ENCODE peak calls at places on chromosomes 5 and 9, in four cellular contexts. U is mammary epithelial cell; Y is naive thymus-derived CD4-positive, alpha-beta T cell; H is transverse colon. Q is an unnamed sample.

GRCh38 chr5:135895474-135896006 is at the start of gene IL9:
- DNase-seq in H (no peak), U (no peak), Y (no peak), Q (no peak)

GRCh38 chr5:167906209-167906853 is 385.1 kb upstream of the WWC1 start:
- DNase-seq in H (no peak), U (no peak), Y (no peak), Q (no peak)

GRCh38 chr9:19173598-19174125 is 46.4 kb upstream of the PLIN2 start:
- DNase-seq in H (no peak), U (no peak), Y (no peak), Q (no peak)

GRCh38 chr9:17031546-17031945 is 103.3 kb upstream of the CNTLN start:
- DNase-seq in U (no peak), Y (no peak), H (no peak), Q (no peak)

GRCh38 chr9:22129134-22129533 is 120.0 kb upstream of the CDKN2B start:
- DNase-seq in H (no peak), Y (no peak), U (no peak), Q (no peak)

GRCh38 chr5:107469485-107469884 is 201.3 kb downstream of the EFNA5 start:
- DNase-seq in U (peak), Y (no peak), H (no peak), Q (peak)

GRCh38 chr9:2727966-2728613 is 10.8 kb downstream of the KCNV2 start:
- DNase-seq in Y (no peak), U (peak), H (no peak), Q (peak)

GRCh38 chr9:18717751-18718150 is 243.8 kb downstream of the ADAMTSL1 start:
- DNase-seq in H (no peak), Y (no peak), U (no peak), Q (no peak)

GRCh38 chr9:103242025-103242424 is 246.9 kb downstream of the CYLC2 start:
- DNase-seq in Y (no peak), H (no peak), U (peak), Q (peak)

GRCh38 chr5:77876862-77877502 is 100.8 kb upstream of the TBCA start:
- DNase-seq in Y (no peak), H (no peak), U (no peak), Q (no peak)
- H3K4me3 ChIP-seq in Y (no peak), H (no peak), U (no peak), Q (no peak)

GRCh38 chr9:136958473-136958872 is 6.4 kb downstream of the LCN12 start:
- DNase-seq in U (no peak), H (no peak), Y (no peak), Q (no peak)

GRCh38 chr9:136957901-136958300 is 5.8 kb downstream of the LCN12 start:
- DNase-seq in Y (no peak), H (no peak), U (no peak), Q (no peak)

GRCh38 chr9:136955943-136956335 is 3.9 kb downstream of the LCN12 start:
- DNase-seq in U (no peak), Y (no peak), H (no peak), Q (no peak)

GRCh38 chr9:136956604-136957003 is 4.5 kb downstream of the LCN12 start:
- DNase-seq in Y (no peak), H (no peak), U (no peak), Q (no peak)

DNA sequence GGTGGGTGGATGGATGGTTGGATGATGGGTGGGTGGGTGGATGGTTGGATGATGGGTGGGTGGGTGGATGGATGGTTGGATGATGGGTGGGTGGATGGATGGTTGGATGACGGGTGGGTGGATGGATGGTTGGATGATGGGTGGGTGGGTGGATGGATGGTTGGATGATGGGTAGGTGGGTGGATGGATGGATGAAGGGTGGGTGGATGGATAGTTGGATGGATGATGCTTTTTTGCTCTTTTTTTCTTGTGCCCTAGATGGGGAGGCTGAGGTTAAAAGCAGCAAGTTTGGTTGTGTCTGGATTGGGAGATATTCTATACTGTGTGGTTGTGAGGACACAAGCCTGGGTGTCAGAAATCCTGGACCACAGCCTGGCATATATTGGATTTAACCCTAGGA is 5.4 kb downstream of the LCN12 start:
- DNase-seq in U (no peak), Y (no peak), H (no peak), Q (no peak)
- H3K4me3 ChIP-seq in U (no peak), Y (no peak), H (no peak), Q (no peak)

GRCh38 chr9:35847786-35848185 is 18.8 kb downstream of the TMEM8B start:
- DNase-seq in U (no peak), H (no peak), Y (no peak), Q (no peak)

GRCh38 chr9:35842795-35843194 is 13.8 kb downstream of the TMEM8B start:
- DNase-seq in Y (no peak), U (no peak), H (no peak), Q (no peak)

GRCh38 chr9:35845824-35846771 is 17.1 kb downstream of the TMEM8B start:
- DNase-seq in Y (no peak), U (no peak), H (no peak), Q (no peak)

GRCh38 chr9:35842020-35842745 is 13.2 kb downstream of the TMEM8B start:
- DNase-seq in H (no peak), U (no peak), Y (no peak), Q (no peak)

GRCh38 chr9:35844628-35845301 is 15.7 kb downstream of the TMEM8B start:
- DNase-seq in Y (peak), U (peak), H (peak), Q (peak)
- H3K4me3 ChIP-seq in Y (no peak), U (no peak), H (no peak), Q (no peak)

DNA sequence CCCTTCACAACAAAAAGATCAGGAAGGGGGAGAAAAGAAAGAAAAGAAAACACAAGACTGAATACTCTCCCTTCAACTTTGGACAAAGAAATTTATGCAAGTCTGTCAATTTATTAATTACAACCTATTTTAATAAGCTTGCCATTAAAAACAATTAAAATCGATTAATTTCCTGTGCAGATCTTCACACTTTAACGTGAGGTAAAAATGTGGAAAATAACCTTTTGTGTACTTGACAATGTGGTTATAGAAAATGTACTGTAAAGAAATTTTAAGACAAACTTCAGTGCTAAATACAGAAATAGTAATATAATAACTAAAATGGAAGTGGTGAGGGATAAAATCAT is 2.7 kb upstream of the MLLT3 start:
- DNase-seq in H (no peak), U (no peak), Y (no peak), Q (no peak)
- H3K4me3 ChIP-seq in H (no peak), U (no peak), Y (no peak), Q (no peak)

DNA sequence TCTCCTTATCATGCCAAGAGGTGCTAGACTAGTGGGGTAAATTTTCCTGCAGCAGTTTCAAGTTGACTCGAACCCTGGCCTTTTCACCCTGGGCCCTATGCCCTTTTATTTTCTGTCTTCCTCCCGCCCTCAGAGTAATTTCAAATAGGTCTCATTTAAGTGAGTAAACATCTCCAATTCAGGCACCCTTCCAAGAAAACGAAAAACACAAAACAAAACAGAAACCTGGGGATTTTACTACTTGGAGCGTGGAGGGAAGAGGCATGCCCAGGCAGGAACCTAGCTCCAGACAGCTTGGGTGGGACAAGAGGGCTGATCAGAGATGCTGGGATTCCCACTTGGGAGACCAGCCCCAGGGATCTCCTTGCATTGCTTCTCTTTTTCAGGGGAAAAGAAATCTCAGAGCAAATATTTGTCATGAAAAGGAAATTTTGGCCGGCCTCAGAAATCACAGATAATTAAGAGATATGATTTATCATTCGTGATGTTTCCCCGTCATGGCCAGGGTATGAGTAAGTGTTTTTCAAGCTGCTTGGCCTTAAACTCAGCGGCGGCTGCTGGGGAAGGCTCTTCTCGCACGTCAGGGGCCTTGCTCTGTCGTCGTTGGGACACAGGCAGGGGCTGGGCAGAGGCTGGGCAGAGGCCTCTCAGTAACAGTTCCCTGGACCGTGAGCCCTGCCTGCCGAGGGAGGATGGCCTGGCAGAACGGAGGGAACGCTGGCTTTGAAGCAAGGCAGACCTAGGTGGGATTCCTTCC is 248.6 kb upstream of the KLF4 start:
- DNase-seq in H (no peak), Y (no peak), U (peak), Q (peak)
- H3K4me3 ChIP-seq in H (no peak), Y (no peak), U (no peak), Q (no peak)

GRCh38 chr9:105341784-105342183 is 97.3 kb downstream of the SLC44A1 start:
- DNase-seq in H (no peak), U (no peak), Y (no peak), Q (no peak)
- H3K4me3 ChIP-seq in H (no peak), U (no peak), Y (no peak), Q (no peak)

DNA sequence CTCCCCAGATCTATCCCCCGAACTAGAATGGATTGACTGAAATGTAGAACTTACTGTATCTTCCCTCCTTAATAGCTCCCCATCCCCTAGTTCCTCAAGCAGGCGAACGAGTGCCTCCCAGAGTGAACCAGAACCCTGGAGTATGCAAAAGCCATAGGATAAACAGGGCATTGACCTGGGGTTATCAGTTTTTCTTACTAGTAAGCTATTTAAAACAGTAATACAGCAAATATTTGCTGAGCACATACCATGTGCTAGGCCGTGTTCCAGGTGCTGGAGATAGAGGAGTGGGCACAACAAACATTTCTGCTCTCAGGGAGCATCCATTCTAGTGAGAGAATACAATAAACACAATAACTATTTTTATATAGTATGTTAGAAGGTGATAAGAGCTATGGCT is 1.8 kb downstream of the SKP2 start:
- DNase-seq in Y (no peak), U (no peak), H (no peak), Q (no peak)
- H3K4me3 ChIP-seq in Y (no peak), U (no peak), H (no peak), Q (no peak)

Q was measured in epithelial cell of esophagus.